ENCODE peak calls at places on chromosome 1, in ten cellular contexts. U is aorta; D is activated CD4-positive, alpha-beta T cell treated with anti-CD3 and anti-CD28 coated beads, Interleukin-2, amount 50 U/mL, for 1 hour; P is psoas muscle; Y is CD8-positive, alpha-beta T cell; C is progenitor cell of endocrine pancreas; O is stimulated activated naive B cell treated with anti-CD40 and anti-IgM and Interleukin-4, amounts not matched to agents 10 μg/mL and 1 μg/mL and 100 μg/mL, for 72 hours; F is MCF 10A; L is OCI-LY7; V is T-helper 1 cell. N is an unnamed sample.

GRCh38 chr1:215052656-215053055 is 29.9 kb upstream of the KCNK2 start:
- DNase-seq in F (no peak), O (no peak), U (no peak), P (no peak), C (no peak), D (no peak), V (no peak), Y (no peak), L (no peak), N (no peak)

GRCh38 chr1:22683547-22683946 is 27.1 kb upstream of the EPHB2 start:
- DNase-seq in C (no peak), Y (no peak), U (no peak), P (no peak), D (no peak), L (no peak), V (no peak), O (no peak), F (no peak), N (no peak)

GRCh38 chr1:228035844-228036243 is 29.0 kb downstream of the WNT3A start:
- DNase-seq in P (no peak), L (no peak), U (peak; percentile 19), C (no peak), D (no peak), V (no peak), F (no peak), Y (no peak), O (no peak), N (no peak)

GRCh38 chr1:95207223-95207935 is 26.6 kb upstream of the RWDD3 start:
- DNase-seq in L (no peak), U (no peak), O (no peak), Y (no peak), D (no peak), V (no peak), C (no peak), F (peak; percentile 2), P (no peak), N (no peak)

GRCh38 chr1:59418361-59418760 is 121.5 kb downstream of the FGGY start:
- DNase-seq in F (no peak), C (no peak), O (no peak), D (no peak), U (no peak), V (no peak), Y (no peak), L (no peak), P (no peak), N (no peak)

GRCh38 chr1:103108525-103109150 is 316 bp upstream of the COL11A1 start:
- DNase-seq in Y (no peak), O (no peak), P (peak; percentile 17), D (no peak), F (no peak), V (no peak), L (no peak), U (peak; percentile 72), C (peak; percentile 34), N (no peak)

GRCh38 chr1:23394664-23395063 is 25.0 kb upstream of the ZNF436 start:
- DNase-seq in U (peak; percentile 89), F (peak; percentile 35), D (no peak), P (peak; percentile 90), V (no peak), O (no peak), C (no peak), Y (no peak), L (no peak), N (no peak)

GRCh38 chr1:221032616-221033342 is 153.5 kb downstream of the HLX start:
- DNase-seq in Y (no peak), D (no peak), U (no peak), P (no peak), F (no peak), O (no peak), L (no peak), C (no peak), V (no peak), N (no peak)

GRCh38 chr1:77126309-77126708 is 92.9 kb downstream of the PIGK start:
- DNase-seq in V (peak; percentile 24), U (no peak), L (peak; percentile 31), F (peak; percentile 68), Y (no peak), P (no peak), D (no peak), O (peak; percentile 11), C (peak; percentile 11), N (no peak)

GRCh38 chr1:32786856-32787255 is 30.3 kb downstream of the YARS1 start:
- DNase-seq in Y (no peak), O (no peak), U (no peak), F (no peak), C (no peak), D (no peak), V (peak; percentile 27), L (peak; percentile 25), P (no peak), N (no peak)

N was measured in naive thymus-derived CD4-positive, alpha-beta T cell.